ENCODE peak calls at places on chromosomes 5 and 9, in eight cellular contexts. D is stimulated activated naive CD4-positive, alpha-beta T cell; H is EL; W is NCI-H1930; V is GM19239; J is AML-193; R is sigmoid colon; I is anterior cingulate cortex. X is an unnamed sample.
A peak's percentile ranks its signal among the peaks of the same experiment; 100 is the strongest.

GRCh38 chr5:176904276-176904675 is 5.1 kb upstream of the HK3 start:
- DNase-seq in J (no peak), R (no peak), H (no peak), V (no peak), I (no peak), D (no peak), W (no peak), X (no peak)

GRCh38 chr5:73606206-73606753 is 19.7 kb upstream of the ARHGEF28 start:
- DNase-seq in H (peak; percentile 59), R (no peak), W (no peak), I (no peak), J (no peak), D (no peak), V (no peak), X (no peak)

GRCh38 chr5:134020188-134020587 is 15.4 kb upstream of the VDAC1 start:
- DNase-seq in W (no peak), V (no peak), J (no peak), D (no peak), I (no peak), R (no peak), H (no peak), X (no peak)

GRCh38 chr5:162187371-162187770 is 119.8 kb downstream of the GABRG2 start:
- DNase-seq in D (no peak), R (no peak), W (no peak), H (no peak), J (no peak), I (no peak), V (no peak), X (no peak)

GRCh38 chr9:22201256-22201655 is 192.2 kb upstream of the CDKN2B start:
- DNase-seq in J (no peak), D (no peak), I (no peak), H (no peak), W (no peak), V (no peak), R (no peak), X (no peak)

GRCh38 chr5:39943811-39944210 is 519.0 kb upstream of the DAB2 start:
- DNase-seq in D (no peak), J (no peak), W (no peak), I (no peak), H (no peak), R (no peak), V (no peak), X (no peak)

GRCh38 chr9:84271004-84271886 is 69.3 kb downstream of the SLC28A3 start:
- DNase-seq in W (no peak), H (peak; percentile 76), D (peak; percentile 26), R (peak; percentile 76), I (no peak), V (no peak), J (no peak), X (no peak)

GRCh38 chr5:151427258-151427657 is 20.1 kb upstream of the SLC36A1 start:
- DNase-seq in I (no peak), W (no peak), V (peak; percentile 73), J (no peak), D (no peak), R (no peak), H (no peak), X (no peak)

GRCh38 chr9:115262477-115262876 is 144.5 kb upstream of the TNC start:
- DNase-seq in W (peak; percentile 71), V (no peak), J (no peak), H (peak; percentile 95), R (peak; percentile 95), I (no peak), D (no peak), X (no peak)

GRCh38 chr5:96121362-96121761 is 159.7 kb upstream of the ELL2 start:
- DNase-seq in I (no peak), V (no peak), D (no peak), H (no peak), W (no peak), J (no peak), R (no peak), X (no peak)

GRCh38 chr5:374631-375335 is 53.3 kb downstream of the AHRR start:
- DNase-seq in R (peak; percentile 53), V (no peak), W (no peak), D (no peak), J (no peak), H (no peak), I (no peak), X (no peak)

GRCh38 chr9:96856363-96857286 is 2.3 kb upstream of the ZNF782 start:
- DNase-seq in R (no peak), I (peak; percentile 31), D (peak; percentile 32), J (peak; percentile 62), V (peak; percentile 15), W (no peak), H (peak; percentile 77), X (peak; percentile 30)

GRCh38 chr9:7171461-7171860 is 413.7 kb downstream of the KDM4C start:
- DNase-seq in D (no peak), V (no peak), I (no peak), H (no peak), J (no peak), W (no peak), R (no peak), X (no peak)

GRCh38 chr5:73204302-73204701 is 31.3 kb downstream of the TMEM174 start:
- DNase-seq in D (no peak), I (no peak), W (peak; percentile 30), J (no peak), R (no peak), H (no peak), V (no peak), X (no peak)

GRCh38 chr9:94005272-94005901 is 50.2 kb upstream of the BARX1 start:
- DNase-seq in H (peak; percentile 41), V (no peak), W (no peak), D (no peak), I (no peak), J (no peak), R (no peak), X (no peak)

GRCh38 chr9:129143461-129143927 is 32.3 kb downstream of the PTPA start:
- DNase-seq in D (no peak), V (no peak), W (no peak), H (peak; percentile 71), R (peak; percentile 86), I (no peak), J (no peak), X (no peak)